ENCODE peak calls at places on chromosomes 11 and 22, in four cellular contexts. One of them, this sample, is unnamed.

GRCh38 chr11:132072044-132072879 is 701.8 kb downstream of the NTM start:
- DNase-seq in A549: no peak
- DNase-seq in brain microvascular endothelial cell: peak
- DNase-seq in AG09309: peak
- DNase-seq in this sample: no peak

GRCh38 chr11:68374531-68374930 is 62.1 kb downstream of the LRP5 start:
- DNase-seq in A549: no peak
- DNase-seq in brain microvascular endothelial cell: no peak
- DNase-seq in AG09309: no peak
- DNase-seq in this sample: no peak

GRCh38 chr11:44593194-44593593 is 27.7 kb downstream of the CD82 start:
- DNase-seq in A549: no peak
- DNase-seq in brain microvascular endothelial cell: no peak
- DNase-seq in AG09309: no peak
- DNase-seq in this sample: no peak

GRCh38 chr11:122816701-122817100 is 21.6 kb upstream of the CRTAM start:
- DNase-seq in A549: no peak
- DNase-seq in brain microvascular endothelial cell: no peak
- DNase-seq in AG09309: no peak
- DNase-seq in this sample: no peak

GRCh38 chr11:114134870-114135269 is 75.4 kb downstream of the ZBTB16 start:
- DNase-seq in A549: no peak
- DNase-seq in brain microvascular endothelial cell: peak
- DNase-seq in AG09309: peak
- DNase-seq in this sample: no peak

GRCh38 chr11:88363566-88364169 is 26.1 kb upstream of the CTSC start:
- DNase-seq in A549: no peak
- DNase-seq in brain microvascular endothelial cell: peak
- DNase-seq in AG09309: no peak
- DNase-seq in this sample: no peak

GRCh38 chr11:24588075-24588474 is 91.2 kb downstream of the LUZP2 start:
- DNase-seq in A549: no peak
- DNase-seq in brain microvascular endothelial cell: no peak
- DNase-seq in AG09309: no peak
- DNase-seq in this sample: no peak

GRCh38 chr22:41367680-41368542 is 13.8 kb upstream of the TEF start:
- DNase-seq in A549: no peak
- DNase-seq in brain microvascular endothelial cell: no peak
- DNase-seq in AG09309: peak
- DNase-seq in this sample: no peak

GRCh38 chr11:3684129-3684685 is 13.0 kb upstream of the CHRNA10 start:
- DNase-seq in A549: no peak
- DNase-seq in brain microvascular endothelial cell: no peak
- DNase-seq in AG09309: no peak
- DNase-seq in this sample: no peak

GRCh38 chr11:68583047-68583446 is 101.3 kb upstream of the GAL start:
- DNase-seq in A549: no peak
- DNase-seq in brain microvascular endothelial cell: peak
- DNase-seq in AG09309: peak
- DNase-seq in this sample: no peak

GRCh38 chr11:1515082-1516060 is 28.8 kb upstream of the MOB2 start:
- DNase-seq in A549: peak
- DNase-seq in brain microvascular endothelial cell: peak
- DNase-seq in AG09309: no peak
- DNase-seq in this sample: peak

GRCh38 chr11:86678823-86679222 is 6.4 kb upstream of the ME3 start:
- DNase-seq in A549: no peak
- DNase-seq in brain microvascular endothelial cell: peak
- DNase-seq in AG09309: no peak
- DNase-seq in this sample: no peak

GRCh38 chr11:66341502-66342126 is 3.3 kb downstream of the BRMS1 start:
- DNase-seq in A549: no peak
- DNase-seq in brain microvascular endothelial cell: no peak
- DNase-seq in AG09309: no peak
- DNase-seq in this sample: no peak

GRCh38 chr22:35174398-35174797 is 82.9 kb upstream of the HMGXB4 start:
- DNase-seq in A549: no peak
- DNase-seq in brain microvascular endothelial cell: no peak
- DNase-seq in AG09309: no peak
- DNase-seq in this sample: no peak

GRCh38 chr22:35173655-35174054 is 83.6 kb upstream of the HMGXB4 start:
- DNase-seq in A549: no peak
- DNase-seq in brain microvascular endothelial cell: no peak
- DNase-seq in AG09309: no peak
- DNase-seq in this sample: no peak

GRCh38 chr22:35178446-35178845 is 78.8 kb upstream of the HMGXB4 start:
- DNase-seq in A549: no peak
- DNase-seq in brain microvascular endothelial cell: no peak
- DNase-seq in AG09309: no peak
- DNase-seq in this sample: no peak

GRCh38 chr22:35175392-35175791 is 81.9 kb upstream of the HMGXB4 start:
- DNase-seq in A549: no peak
- DNase-seq in brain microvascular endothelial cell: no peak
- DNase-seq in AG09309: no peak
- DNase-seq in this sample: no peak

GRCh38 chr22:35177811-35178210 is 79.5 kb upstream of the HMGXB4 start:
- DNase-seq in A549: no peak
- DNase-seq in brain microvascular endothelial cell: no peak
- DNase-seq in AG09309: no peak
- DNase-seq in this sample: no peak
- TF ChIP-seq CTCF in A549: no peak
- TF ChIP-seq CTCF in brain microvascular endothelial cell: no peak
- TF ChIP-seq CTCF in AG09309: no peak
- TF ChIP-seq CTCF in this sample: no peak

GRCh38 chr11:61627831-61628753 is 47.2 kb upstream of the SYT7 start:
- DNase-seq in A549: peak
- DNase-seq in brain microvascular endothelial cell: peak
- DNase-seq in AG09309: peak
- DNase-seq in this sample: peak
- TF ChIP-seq CTCF in A549: peak
- TF ChIP-seq CTCF in brain microvascular endothelial cell: peak
- TF ChIP-seq CTCF in AG09309: peak
- TF ChIP-seq CTCF in this sample: peak

GRCh38 chr11:33721984-33722383 is 14.2 kb downstream of the CD59 start:
- DNase-seq in A549: no peak
- DNase-seq in brain microvascular endothelial cell: no peak
- DNase-seq in AG09309: no peak
- DNase-seq in this sample: no peak

GRCh38 chr11:33716236-33716635 is 15.6 kb upstream of the C11orf91 start:
- DNase-seq in A549: peak
- DNase-seq in brain microvascular endothelial cell: no peak
- DNase-seq in AG09309: no peak
- DNase-seq in this sample: peak

GRCh38 chr11:33721291-33721840 is 14.9 kb downstream of the CD59 start:
- DNase-seq in A549: no peak
- DNase-seq in brain microvascular endothelial cell: peak
- DNase-seq in AG09309: no peak
- DNase-seq in this sample: no peak

GRCh38 chr11:33719587-33719986 is 16.6 kb downstream of the CD59 start:
- DNase-seq in A549: no peak
- DNase-seq in brain microvascular endothelial cell: no peak
- DNase-seq in AG09309: no peak
- DNase-seq in this sample: no peak

GRCh38 chr11:33718441-33718840 is 17.8 kb downstream of the CD59 start:
- DNase-seq in A549: no peak
- DNase-seq in brain microvascular endothelial cell: no peak
- DNase-seq in AG09309: no peak
- DNase-seq in this sample: no peak
- TF ChIP-seq CTCF in A549: no peak
- TF ChIP-seq CTCF in brain microvascular endothelial cell: no peak
- TF ChIP-seq CTCF in AG09309: no peak
- TF ChIP-seq CTCF in this sample: no peak

GRCh38 chr11:12362857-12363256 is 14.5 kb upstream of the PARVA start:
- DNase-seq in A549: no peak
- DNase-seq in brain microvascular endothelial cell: no peak
- DNase-seq in AG09309: no peak
- DNase-seq in this sample: no peak
- TF ChIP-seq CTCF in A549: no peak
- TF ChIP-seq CTCF in brain microvascular endothelial cell: no peak
- TF ChIP-seq CTCF in AG09309: no peak
- TF ChIP-seq CTCF in this sample: no peak

GRCh38 chr11:13009921-13010736 is 1.0 kb downstream of the RASSF10 start:
- DNase-seq in A549: peak
- DNase-seq in brain microvascular endothelial cell: no peak
- DNase-seq in AG09309: no peak
- DNase-seq in this sample: no peak
- TF ChIP-seq CTCF in A549: no peak
- TF ChIP-seq CTCF in brain microvascular endothelial cell: no peak
- TF ChIP-seq CTCF in AG09309: no peak
- TF ChIP-seq CTCF in this sample: no peak

DNA sequence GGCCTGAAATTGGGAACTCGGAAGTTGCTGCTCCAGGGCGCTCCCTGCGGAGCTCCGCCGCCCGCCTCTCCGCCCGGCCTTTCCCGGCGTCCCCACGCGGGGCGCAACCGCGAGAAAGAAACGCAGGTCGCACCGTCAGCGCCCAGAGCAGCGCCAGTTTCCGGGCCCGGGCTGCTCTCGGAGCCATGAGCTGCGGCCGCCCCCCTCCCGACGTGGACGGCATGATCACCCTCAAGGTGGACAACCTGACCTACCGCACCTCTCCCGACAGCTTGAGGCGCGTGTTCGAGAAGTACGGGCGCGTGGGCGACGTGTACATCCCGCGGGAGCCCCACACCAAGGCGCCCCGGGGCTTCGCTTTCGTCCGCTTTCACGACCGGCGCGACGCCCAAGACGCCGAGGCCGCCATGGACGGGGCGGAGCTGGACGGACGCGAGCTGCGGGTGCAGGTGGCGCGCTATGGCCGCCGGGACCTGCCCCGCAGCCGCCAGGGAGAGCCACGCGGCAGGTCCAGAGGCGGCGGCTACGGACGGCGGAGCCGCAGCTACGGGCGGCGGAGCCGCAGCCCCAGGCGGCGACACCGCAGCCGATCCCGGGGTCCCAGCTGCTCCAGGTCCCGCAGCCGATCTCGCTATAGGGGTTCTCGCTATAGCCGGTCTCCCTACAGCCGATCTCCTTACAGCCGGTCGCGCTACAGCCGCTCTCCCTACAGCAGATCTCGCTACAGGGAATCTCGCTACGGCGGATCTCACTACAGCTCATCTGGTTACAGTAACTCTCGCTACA is 516 bp downstream of the SRSF8 start:
- DNase-seq in A549: peak
- DNase-seq in brain microvascular endothelial cell: peak
- DNase-seq in AG09309: no peak
- DNase-seq in this sample: peak
- TF ChIP-seq CTCF in A549: peak
- TF ChIP-seq CTCF in brain microvascular endothelial cell: peak
- TF ChIP-seq CTCF in AG09309: peak
- TF ChIP-seq CTCF in this sample: peak

DNA sequence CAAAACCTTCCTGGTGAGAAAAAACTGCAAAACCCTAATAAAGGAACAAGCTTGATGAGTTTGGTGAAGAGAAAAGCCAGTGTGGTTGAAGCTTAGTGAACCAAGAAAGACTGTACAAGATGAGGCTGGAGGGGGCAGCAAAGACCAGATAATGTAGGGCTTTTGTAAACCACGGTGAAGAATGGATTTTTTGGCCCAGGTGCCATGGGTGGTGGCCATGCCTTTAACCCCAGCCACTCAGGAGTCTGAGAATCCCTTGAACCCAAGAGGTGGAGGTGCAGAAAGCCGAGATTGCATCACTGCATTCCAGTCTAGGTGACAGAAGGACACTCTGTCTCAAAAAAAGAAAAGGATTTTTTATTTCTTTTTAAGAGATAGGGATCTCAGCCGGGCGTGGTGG is 5.0 kb upstream of the ZDHHC5 start:
- DNase-seq in A549: peak
- DNase-seq in brain microvascular endothelial cell: no peak
- DNase-seq in AG09309: no peak
- DNase-seq in this sample: no peak
- TF ChIP-seq CTCF in A549: no peak
- TF ChIP-seq CTCF in brain microvascular endothelial cell: no peak
- TF ChIP-seq CTCF in AG09309: no peak
- TF ChIP-seq CTCF in this sample: no peak

DNA sequence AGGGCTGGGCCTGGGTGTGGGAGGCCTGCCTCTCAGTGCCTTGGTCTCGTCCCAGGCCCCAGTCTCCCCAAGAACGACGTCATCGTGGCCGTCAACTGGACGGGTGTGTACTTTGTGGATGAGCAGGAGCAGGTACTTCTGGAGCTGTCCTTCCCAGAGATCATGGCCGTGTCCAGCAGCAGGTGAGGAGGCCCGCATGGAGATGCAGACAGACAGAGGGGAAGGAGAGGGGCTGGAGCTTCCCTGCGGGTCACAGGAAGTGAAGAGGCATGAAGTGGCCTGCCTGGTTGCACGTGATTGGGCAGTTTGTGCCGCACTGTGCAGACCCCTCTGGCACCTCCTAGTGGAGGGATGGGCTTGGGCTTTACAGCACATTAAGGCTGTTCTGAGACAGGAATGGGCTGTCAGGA is 70.4 kb downstream of the MYO7A start:
- DNase-seq in A549: peak
- DNase-seq in brain microvascular endothelial cell: no peak
- DNase-seq in AG09309: no peak
- DNase-seq in this sample: no peak
- TF ChIP-seq CTCF in A549: peak
- TF ChIP-seq CTCF in brain microvascular endothelial cell: peak
- TF ChIP-seq CTCF in AG09309: peak
- TF ChIP-seq CTCF in this sample: peak

GRCh38 chr11:104339383-104339831 is 175.5 kb upstream of the PDGFD start:
- DNase-seq in A549: no peak
- DNase-seq in brain microvascular endothelial cell: no peak
- DNase-seq in AG09309: no peak
- DNase-seq in this sample: no peak

GRCh38 chr11:104338186-104338585 is 174.2 kb upstream of the PDGFD start:
- DNase-seq in A549: no peak
- DNase-seq in brain microvascular endothelial cell: no peak
- DNase-seq in AG09309: no peak
- DNase-seq in this sample: no peak

GRCh38 chr11:104343578-104343977 is 179.6 kb upstream of the PDGFD start:
- DNase-seq in A549: peak
- DNase-seq in brain microvascular endothelial cell: no peak
- DNase-seq in AG09309: no peak
- DNase-seq in this sample: no peak
- TF ChIP-seq CTCF in A549: no peak
- TF ChIP-seq CTCF in brain microvascular endothelial cell: peak
- TF ChIP-seq CTCF in AG09309: peak
- TF ChIP-seq CTCF in this sample: peak

GRCh38 chr11:103541186-103541795 is 432.1 kb downstream of the DYNC2H1 start:
- DNase-seq in A549: peak
- DNase-seq in brain microvascular endothelial cell: no peak
- DNase-seq in AG09309: no peak
- DNase-seq in this sample: no peak
- TF ChIP-seq CTCF in A549: no peak
- TF ChIP-seq CTCF in brain microvascular endothelial cell: no peak
- TF ChIP-seq CTCF in AG09309: no peak
- TF ChIP-seq CTCF in this sample: no peak